ENCODE peak calls at places on chromosomes 6 and 20, in five cellular contexts. One of them, this sample, is unnamed.

GRCh38 chr6:130600880-130601341 is 226.3 kb upstream of the SMLR1 start:
- DNase-seq in activated T-cell treated with anti-CD3 and anti-CD28 coated beads for 1 hour: no peak
- DNase-seq in AG09319: no peak
- DNase-seq in AG10803: peak
- DNase-seq in GM20000: no peak
- DNase-seq in this sample: peak

GRCh38 chr20:23407770-23408467 is 13.4 kb downstream of the NAPB start:
- DNase-seq in activated T-cell treated with anti-CD3 and anti-CD28 coated beads for 1 hour: no peak
- DNase-seq in AG09319: no peak
- DNase-seq in AG10803: no peak
- DNase-seq in GM20000: peak
- DNase-seq in this sample: no peak

GRCh38 chr6:45609141-45609638 is 231.5 kb upstream of the SUPT3H start:
- DNase-seq in activated T-cell treated with anti-CD3 and anti-CD28 coated beads for 1 hour: no peak
- DNase-seq in AG09319: peak
- DNase-seq in AG10803: peak
- DNase-seq in GM20000: no peak
- DNase-seq in this sample: peak

GRCh38 chr20:37816003-37816402 is 86.9 kb upstream of the VSTM2L start:
- DNase-seq in activated T-cell treated with anti-CD3 and anti-CD28 coated beads for 1 hour: no peak
- DNase-seq in AG09319: no peak
- DNase-seq in AG10803: no peak
- DNase-seq in GM20000: no peak
- DNase-seq in this sample: no peak

GRCh38 chr6:138818496-138819194 is 22.8 kb downstream of the ECT2L start:
- DNase-seq in activated T-cell treated with anti-CD3 and anti-CD28 coated beads for 1 hour: no peak
- DNase-seq in AG09319: no peak
- DNase-seq in AG10803: no peak
- DNase-seq in GM20000: peak
- DNase-seq in this sample: no peak

GRCh38 chr20:25128649-25129048 is 46.7 kb upstream of the VSX1 start:
- DNase-seq in activated T-cell treated with anti-CD3 and anti-CD28 coated beads for 1 hour: no peak
- DNase-seq in AG09319: no peak
- DNase-seq in AG10803: no peak
- DNase-seq in GM20000: no peak
- DNase-seq in this sample: no peak

GRCh38 chr20:38357653-38358207 is 11.4 kb downstream of the LBP start:
- DNase-seq in activated T-cell treated with anti-CD3 and anti-CD28 coated beads for 1 hour: no peak
- DNase-seq in AG09319: no peak
- DNase-seq in AG10803: no peak
- DNase-seq in GM20000: no peak
- DNase-seq in this sample: peak

GRCh38 chr6:2209226-2209809 is 36.1 kb downstream of the GMDS start:
- DNase-seq in activated T-cell treated with anti-CD3 and anti-CD28 coated beads for 1 hour: no peak
- DNase-seq in AG09319: no peak
- DNase-seq in AG10803: no peak
- DNase-seq in GM20000: peak
- DNase-seq in this sample: peak

GRCh38 chr20:1507276-1507675 is 16.1 kb upstream of the SIRPB2 start:
- DNase-seq in activated T-cell treated with anti-CD3 and anti-CD28 coated beads for 1 hour: no peak
- DNase-seq in AG09319: no peak
- DNase-seq in AG10803: no peak
- DNase-seq in GM20000: no peak
- DNase-seq in this sample: no peak

GRCh38 chr20:47353697-47354387 is 2.7 kb downstream of the ZMYND8 start:
- DNase-seq in activated T-cell treated with anti-CD3 and anti-CD28 coated beads for 1 hour: no peak
- DNase-seq in AG09319: no peak
- DNase-seq in AG10803: no peak
- DNase-seq in GM20000: no peak
- DNase-seq in this sample: peak

This sample was measured in GM23248.